ENCODE peak calls at places on chromosomes 12 and 14, in five cellular contexts. F, M, A, J and K are unnamed samples.

GRCh38 chr12:92629349-92630065 is 73.3 kb upstream of the PLEKHG7 start:
- DNase-seq in F (no peak), M (no peak), A (peak), J (no peak), K (no peak)

GRCh38 chr12:34203866-34204620 is 181.7 kb downstream of the ALG10 start:
- DNase-seq in F (no peak), M (no peak), A (no peak), J (no peak), K (no peak)

GRCh38 chr12:5513406-5513805 is 81.5 kb downstream of the NTF3 start:
- DNase-seq in F (no peak), M (no peak), A (no peak), J (peak), K (no peak)

GRCh38 chr14:40336846-40337245 is 904.6 kb upstream of the FBXO33 start:
- DNase-seq in F (no peak), M (no peak), A (no peak), J (no peak), K (no peak)

GRCh38 chr14:100620437-100621100 is 33.4 kb upstream of the BEGAIN start:
- DNase-seq in F (no peak), M (no peak), A (no peak), J (peak), K (peak)

GRCh38 chr12:52119398-52120254 is 40.1 kb downstream of the SMIM41 start:
- DNase-seq in F (no peak), M (peak), A (peak), J (peak), K (no peak)

GRCh38 chr14:99612737-99613330 is 8.8 kb upstream of the CCDC85C start:
- DNase-seq in F (no peak), M (no peak), A (no peak), J (no peak), K (no peak)

GRCh38 chr12:70120970-70121369 is 122.3 kb upstream of the CNOT2 start:
- DNase-seq in F (no peak), M (no peak), A (no peak), J (no peak), K (no peak)

GRCh38 chr12:38884666-38885065 is 20.7 kb downstream of the CPNE8 start:
- DNase-seq in F (no peak), M (no peak), A (no peak), J (no peak), K (no peak)

GRCh38 chr12:6317693-6318439 is 7.4 kb downstream of the PLEKHG6 start:
- DNase-seq in F (peak), M (no peak), A (no peak), J (no peak), K (peak)

GRCh38 chr12:112916270-112916669 is 9.5 kb downstream of the OAS1 start:
- DNase-seq in F (no peak), M (no peak), A (no peak), J (no peak), K (no peak)

GRCh38 chr14:76904100-76904739 is 78.0 kb downstream of the LRRC74A start:
- DNase-seq in F (peak), M (peak), A (no peak), J (no peak), K (peak)

GRCh38 chr12:68140576-68140975 is 19.0 kb downstream of the IFNG start:
- DNase-seq in F (no peak), M (no peak), A (no peak), J (no peak), K (no peak)

GRCh38 chr12:103855036-103855712 is 14.1 kb upstream of the NT5DC3 start:
- DNase-seq in F (no peak), M (no peak), A (no peak), J (no peak), K (no peak)

DNA sequence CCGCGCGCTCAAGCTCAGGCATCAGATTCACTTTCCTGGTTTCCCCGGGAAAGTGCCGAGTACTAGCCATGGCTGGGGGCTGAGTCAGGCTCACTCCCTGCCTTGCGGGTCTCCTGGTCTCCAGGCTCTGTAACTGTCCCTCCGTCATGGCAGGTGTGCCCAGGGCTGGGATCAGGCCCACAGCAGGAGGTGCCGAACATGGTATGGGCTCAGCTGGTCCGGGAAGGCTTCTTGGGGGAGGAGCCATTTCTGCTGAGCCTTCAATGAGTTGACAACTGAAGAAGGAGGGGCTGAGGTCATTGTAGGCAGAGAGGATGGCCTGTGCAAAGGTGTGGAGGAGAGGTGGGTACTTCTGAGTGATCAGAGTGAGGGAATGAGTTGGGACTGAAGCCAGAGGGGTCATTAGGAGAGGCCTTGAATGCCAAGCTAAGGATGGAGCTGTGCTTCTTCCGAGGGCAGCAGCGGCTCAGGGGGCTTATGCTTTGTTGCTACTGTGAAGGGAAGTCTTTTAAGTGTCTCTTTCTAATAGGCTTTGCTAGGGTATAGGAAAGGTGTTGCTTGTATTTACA is 769 bp downstream of the EXOC3L4 start:
- DNase-seq in F (no peak), M (no peak), A (peak), J (no peak), K (no peak)
- H3K27ac ChIP-seq in F (no peak), M (peak), A (no peak), J (no peak), K (no peak)

GRCh38 chr12:23006413-23006812 is 381.4 kb downstream of the ETNK1 start:
- DNase-seq in F (no peak), M (no peak), A (no peak), J (no peak), K (peak)

GRCh38 chr12:23001487-23001886 is 376.5 kb downstream of the ETNK1 start:
- DNase-seq in F (no peak), M (no peak), A (no peak), J (no peak), K (no peak)

GRCh38 chr12:23005387-23005786 is 380.4 kb downstream of the ETNK1 start:
- DNase-seq in F (no peak), M (no peak), A (no peak), J (no peak), K (no peak)

GRCh38 chr12:23004473-23005020 is 379.6 kb downstream of the ETNK1 start:
- DNase-seq in F (no peak), M (no peak), A (no peak), J (no peak), K (no peak)

DNA sequence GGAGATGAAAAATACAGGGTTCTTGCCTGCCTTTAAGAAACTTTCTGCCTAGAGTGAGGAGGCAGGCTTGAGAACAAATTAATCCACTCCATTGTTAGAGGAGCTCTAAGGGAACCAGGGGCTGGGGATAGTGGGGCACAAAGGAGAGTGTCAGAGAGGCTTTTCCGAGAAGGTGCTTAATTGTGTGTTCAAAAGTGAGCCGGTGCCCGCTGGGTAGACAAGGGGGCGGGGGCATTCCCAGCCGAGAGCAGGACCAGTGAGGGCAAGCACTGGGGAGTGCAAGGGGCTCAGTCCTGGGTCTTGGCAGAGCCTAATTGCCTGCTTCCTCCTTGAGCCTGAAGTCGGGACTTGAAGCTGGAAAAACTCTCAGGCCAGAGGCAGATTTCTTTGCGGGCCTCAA is 377.4 kb downstream of the ETNK1 start:
- DNase-seq in F (no peak), M (no peak), A (no peak), J (peak), K (no peak)
- H3K27ac ChIP-seq in F (no peak), M (no peak), A (no peak), J (peak), K (no peak)

DNA sequence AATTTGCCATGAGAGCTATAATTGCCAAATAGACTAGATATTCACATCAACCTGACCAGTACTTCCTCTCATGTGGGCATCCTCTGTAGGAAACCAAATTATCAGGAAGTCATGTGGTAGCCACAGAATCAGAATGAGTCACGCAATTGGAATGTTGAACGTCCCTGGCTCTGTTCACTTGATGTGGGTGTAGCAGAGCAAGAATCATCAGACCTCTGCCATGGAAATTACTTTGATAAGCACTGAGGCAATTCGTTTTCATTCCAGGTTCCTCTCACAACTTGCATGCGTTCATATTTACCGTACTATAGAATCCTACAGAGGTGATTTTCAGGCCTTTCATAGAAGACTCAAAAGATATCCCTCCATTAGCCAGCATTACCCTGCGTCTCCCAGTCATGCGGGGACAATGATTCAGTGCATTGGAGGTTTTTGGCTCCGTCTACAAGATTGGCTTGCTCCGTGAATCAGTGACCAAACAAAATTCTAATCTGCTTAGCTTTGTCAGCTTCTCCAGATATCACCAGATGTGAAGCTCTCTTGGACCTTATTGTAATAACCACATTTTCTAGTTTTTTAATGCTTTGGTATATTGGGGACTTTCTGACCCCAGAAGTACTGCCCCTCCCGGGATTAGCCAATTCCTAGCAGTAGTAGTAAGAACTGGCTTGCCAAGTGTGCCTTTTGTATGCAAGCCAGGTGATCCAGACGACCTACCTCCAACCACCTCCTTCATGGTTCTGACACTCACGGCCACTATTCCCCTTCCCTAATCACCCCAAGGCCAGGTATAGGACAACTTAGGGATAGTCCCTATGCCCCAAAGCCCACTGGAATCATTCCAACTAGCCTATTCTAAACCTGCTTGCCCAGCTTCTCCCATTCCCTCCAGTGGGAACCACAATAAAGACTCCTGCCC is 133.4 kb downstream of the KICS2 start:
- DNase-seq in F (no peak), M (peak), A (peak), J (peak), K (peak)
- H3K27ac ChIP-seq in F (peak), M (peak), A (peak), J (no peak), K (peak)

DNA sequence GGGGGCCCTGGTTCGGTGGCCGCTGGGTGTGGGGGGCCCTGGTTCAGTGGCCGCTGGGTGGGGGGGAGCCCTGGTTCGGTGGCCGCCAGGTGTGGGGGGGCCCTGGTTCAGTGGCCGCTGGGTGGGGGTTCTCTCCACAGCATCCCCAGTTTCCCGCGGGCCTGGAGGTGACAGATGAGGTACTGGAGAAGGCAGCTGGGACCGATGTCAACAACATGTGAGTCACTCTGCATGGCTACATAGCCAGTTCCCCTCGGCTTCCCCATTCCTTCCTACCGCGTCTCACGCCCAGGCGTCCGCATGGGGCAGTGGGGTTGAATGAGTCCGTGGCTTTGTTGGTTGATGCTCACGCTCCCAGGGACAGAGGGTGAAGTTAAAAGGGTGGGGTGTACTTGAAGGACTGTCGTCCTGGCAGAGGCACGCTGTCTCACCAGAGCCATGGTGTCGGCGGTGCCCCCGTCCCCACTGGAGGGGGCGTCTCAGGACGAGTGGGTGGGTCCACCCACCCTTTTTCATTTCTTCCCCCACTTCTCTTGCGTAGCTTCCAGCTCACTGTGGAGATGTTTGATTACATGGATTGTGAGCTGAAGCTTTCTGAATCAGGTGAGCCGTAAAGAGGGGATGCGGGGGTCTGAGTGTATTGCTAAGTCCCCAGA is 15.6 kb downstream of the HIP1R start:
- DNase-seq in F (peak), M (no peak), A (peak), J (peak), K (no peak)
- H3K27ac ChIP-seq in F (peak), M (no peak), A (no peak), J (no peak), K (peak)

DNA sequence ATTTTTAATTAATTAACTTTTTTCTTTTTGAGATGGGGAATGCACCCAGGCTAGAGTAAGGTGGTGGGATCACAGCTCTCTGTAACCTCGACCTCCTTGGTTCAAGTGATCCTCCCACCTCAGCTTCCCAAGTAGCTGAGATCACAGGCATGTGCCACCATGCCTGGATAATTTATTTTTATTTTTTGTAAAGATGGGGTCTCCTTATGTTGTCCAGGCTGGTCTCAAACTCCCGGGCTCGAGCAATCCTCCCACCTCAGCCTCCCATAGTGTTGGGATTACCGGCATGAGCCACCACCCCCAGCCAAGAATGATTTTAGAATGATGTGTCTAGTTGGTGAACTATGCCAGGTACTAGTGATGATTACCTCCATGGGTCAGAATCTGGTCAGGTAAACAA is 6.6 kb upstream of the LRP10 start:
- DNase-seq in F (peak), M (no peak), A (no peak), J (no peak), K (no peak)
- H3K27ac ChIP-seq in F (no peak), M (no peak), A (no peak), J (no peak), K (no peak)

GRCh38 chr12:2382391-2383155 is 329.8 kb downstream of the CACNA1C start:
- DNase-seq in F (no peak), M (no peak), A (no peak), J (peak), K (no peak)
- H3K27ac ChIP-seq in F (no peak), M (no peak), A (no peak), J (no peak), K (peak)

DNA sequence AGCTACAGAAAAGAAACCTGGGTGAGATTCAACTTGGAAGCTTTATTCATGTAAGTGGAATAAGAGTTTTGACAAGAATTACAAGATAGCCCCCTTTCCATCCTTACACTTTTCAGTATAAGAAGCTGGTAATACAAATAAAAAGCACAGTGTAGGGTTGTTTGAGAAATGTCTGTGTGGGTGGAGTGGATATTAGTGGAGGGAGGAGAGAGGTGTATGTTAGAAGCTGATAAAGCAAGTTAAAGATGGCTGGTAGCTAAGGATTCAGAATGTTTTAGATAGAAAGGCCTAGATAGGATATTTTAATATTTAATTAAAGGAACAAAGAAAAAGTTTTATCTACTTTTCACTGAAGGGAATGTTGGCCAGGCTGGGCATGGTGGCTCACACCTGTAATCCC is 12.5 kb downstream of the CFAP54 start:
- DNase-seq in F (no peak), M (no peak), A (no peak), J (no peak), K (no peak)
- H3K27ac ChIP-seq in F (peak), M (peak), A (no peak), J (no peak), K (peak)

GRCh38 chr12:12689672-12690287 is 6.2 kb downstream of the GPR19 start:
- DNase-seq in F (no peak), M (no peak), A (no peak), J (no peak), K (no peak)
- H3K27ac ChIP-seq in F (no peak), M (no peak), A (no peak), J (no peak), K (no peak)

GRCh38 chr12:1078002-1078401 is 87.0 kb downstream of the ERC1 start:
- DNase-seq in F (no peak), M (no peak), A (no peak), J (no peak), K (no peak)

GRCh38 chr12:1080520-1081223 is 89.6 kb downstream of the ERC1 start:
- DNase-seq in F (no peak), M (no peak), A (no peak), J (no peak), K (no peak)

GRCh38 chr12:1083888-1084262 is 92.9 kb downstream of the ERC1 start:
- DNase-seq in F (no peak), M (peak), A (no peak), J (no peak), K (peak)

GRCh38 chr12:1083086-1083887 is 92.3 kb downstream of the ERC1 start:
- DNase-seq in F (no peak), M (no peak), A (no peak), J (peak), K (no peak)
- H3K27ac ChIP-seq in F (peak), M (no peak), A (no peak), J (peak), K (peak)

DNA sequence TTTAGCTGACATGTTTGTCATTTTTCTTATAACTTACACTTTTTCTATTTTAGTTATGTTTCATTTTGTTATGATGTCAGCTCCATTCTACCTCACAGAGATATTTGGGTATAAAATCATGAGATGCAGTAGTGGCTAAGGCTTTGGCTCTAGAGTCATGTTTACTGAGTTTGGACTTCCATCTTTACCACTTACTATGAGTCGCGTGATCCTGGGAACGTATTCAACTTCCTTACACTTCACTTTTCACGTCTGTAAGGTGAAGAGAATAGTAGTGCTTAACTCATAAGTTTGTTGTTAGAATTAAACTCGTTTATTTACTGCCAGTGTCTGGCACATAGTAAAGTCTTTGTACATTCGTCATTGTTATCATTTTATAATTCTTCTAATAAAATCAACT is 126.3 kb downstream of the ERC1 start:
- DNase-seq in F (no peak), M (peak), A (no peak), J (no peak), K (no peak)
- H3K27ac ChIP-seq in F (no peak), M (no peak), A (no peak), J (no peak), K (no peak)